ENCODE peak calls at places on chromosomes 2 and 18, in ten cellular contexts. B, Q, X, I, A, T, D, J, S and C are unnamed samples.

GRCh38 chr2:12948963-12949353 is 232.2 kb downstream of the TRIB2 start:
- DNase-seq in X (no peak), S (no peak), B (no peak), J (no peak), A (no peak), I (no peak), D (no peak), T (no peak), Q (no peak), C (no peak)

GRCh38 chr2:182921234-182921633 is 54.8 kb upstream of the FRZB start:
- DNase-seq in A (no peak), S (no peak), X (no peak), D (no peak), I (no peak), T (no peak), Q (no peak), B (no peak), J (no peak), C (no peak)

GRCh38 chr18:55488473-55488872 is 99.5 kb downstream of the TCF4 start:
- DNase-seq in B (no peak), J (no peak), T (no peak), X (no peak), A (no peak), D (no peak), S (no peak), I (no peak), Q (no peak), C (no peak)

GRCh38 chr2:47086054-47086471 is 69.0 kb downstream of the STPG4 start:
- DNase-seq in D (no peak), T (no peak), B (no peak), X (no peak), S (no peak), J (no peak), Q (no peak), I (no peak), A (no peak), C (no peak)

GRCh38 chr18:23793051-23793450 is 103.8 kb downstream of the LAMA3 start:
- DNase-seq in X (no peak), T (no peak), Q (no peak), B (no peak), J (no peak), I (no peak), D (no peak), S (no peak), A (no peak), C (no peak)

GRCh38 chr2:69945447-69945846 is 16.0 kb downstream of the ASPRV1 start:
- DNase-seq in S (peak), T (no peak), B (no peak), X (no peak), D (no peak), A (peak), J (no peak), I (no peak), Q (peak), C (no peak)

GRCh38 chr2:216770050-216770449 is 74.7 kb upstream of the IGFBP5 start:
- DNase-seq in A (no peak), Q (no peak), S (no peak), B (no peak), J (no peak), T (no peak), X (no peak), D (no peak), I (no peak), C (no peak)

GRCh38 chr18:12744103-12744502 is 41.3 kb downstream of the PSMG2 start:
- DNase-seq in D (no peak), S (peak), T (no peak), B (no peak), A (peak), I (no peak), Q (peak), J (peak), X (peak), C (peak)

GRCh38 chr18:3758531-3758930 is 308.6 kb downstream of the TGIF1 start:
- DNase-seq in S (peak), T (no peak), I (no peak), B (no peak), D (no peak), J (no peak), X (no peak), A (peak), Q (peak), C (peak)

GRCh38 chr2:60565472-60565871 is 12.0 kb upstream of the BCL11A start:
- DNase-seq in J (no peak), D (peak), S (peak), Q (peak), T (no peak), I (no peak), X (peak), A (peak), B (no peak), C (no peak)

GRCh38 chr18:9735238-9735637 is 27.1 kb downstream of the RAB31 start:
- DNase-seq in A (no peak), D (no peak), Q (no peak), I (no peak), S (no peak), J (peak), X (no peak), T (no peak), B (no peak), C (no peak)

GRCh38 chr2:207408086-207408794 is 121.5 kb upstream of the CREB1 start:
- DNase-seq in Q (no peak), D (no peak), A (peak), T (no peak), I (no peak), B (no peak), X (no peak), J (no peak), S (peak), C (no peak)

GRCh38 chr2:239171643-239172042 is 229.2 kb downstream of the HDAC4 start:
- DNase-seq in I (no peak), J (no peak), S (peak), B (no peak), Q (no peak), D (no peak), X (no peak), A (no peak), T (no peak), C (no peak)

GRCh38 chr2:232527905-232528470 is 2.0 kb downstream of the CHRND start:
- DNase-seq in J (no peak), B (no peak), S (no peak), I (no peak), D (no peak), T (no peak), Q (no peak), X (no peak), A (no peak), C (no peak)

GRCh38 chr2:26298638-26299393 is 47.1 kb upstream of the SELENOI start:
- DNase-seq in D (peak), Q (no peak), J (no peak), X (no peak), T (peak), B (peak), I (no peak), A (peak), S (peak), C (peak)

GRCh38 chr2:215699018-215699417 is 263.1 kb upstream of the FN1 start:
- DNase-seq in S (no peak), I (no peak), D (no peak), B (no peak), X (no peak), T (no peak), A (no peak), J (no peak), Q (no peak), C (no peak)

GRCh38 chr18:44715841-44716240 is 35.2 kb downstream of the SETBP1 start:
- DNase-seq in I (no peak), S (peak), T (no peak), J (no peak), B (no peak), Q (no peak), X (no peak), A (no peak), D (no peak), C (no peak)

GRCh38 chr2:120939595-120940318 is 204.1 kb downstream of the GLI2 start:
- DNase-seq in B (no peak), Q (peak), T (no peak), I (no peak), A (no peak), S (peak), X (peak), J (no peak), D (no peak), C (peak)

GRCh38 chr2:222303045-222303827 is 4.4 kb upstream of the PAX3 start:
- DNase-seq in I (no peak), T (no peak), A (no peak), B (no peak), X (no peak), J (no peak), S (no peak), D (no peak), Q (no peak), C (no peak)

GRCh38 chr2:34529965-34530364 is 930.9 kb upstream of the FAM98A start:
- DNase-seq in D (no peak), A (no peak), S (no peak), X (no peak), B (no peak), Q (no peak), T (no peak), J (no peak), I (no peak), C (no peak)